ENCODE peak calls at places on chromosome 22, in nine cellular contexts. One of them, this sample, is unnamed.

GRCh38 chr22:47626428-47627390 is 864.3 kb downstream of the TBC1D22A start:
- DNase-seq in foreskin keratinocyte: no peak
- DNase-seq in LoVo: no peak
- DNase-seq in HCT116: peak; percentile 6
- DNase-seq in OCI-M1: peak; percentile 0
- DNase-seq in activated CD4-positive, CD25-positive, alpha-beta regulatory T cell treated with anti-CD3 and anti-CD28 coated beads, Interleukin-2, amount 50 U/mL, for 16 hours: no peak
- DNase-seq in CD4-positive, alpha-beta T cell: no peak
- DNase-seq in CD4-positive, CD25-positive, alpha-beta regulatory T cell: no peak
- DNase-seq in activated T-cell treated with anti-CD3 and anti-CD28 coated beads, Interleukin-2, amount 50 U/mL, for 72 hours: no peak
- DNase-seq in this sample: no peak

GRCh38 chr22:23750744-23751440 is at the start of gene ZNF70:
- DNase-seq in foreskin keratinocyte: peak; percentile 69
- DNase-seq in LoVo: peak; percentile 94
- DNase-seq in HCT116: peak; percentile 69
- DNase-seq in OCI-M1: peak; percentile 94
- DNase-seq in activated CD4-positive, CD25-positive, alpha-beta regulatory T cell treated with anti-CD3 and anti-CD28 coated beads, Interleukin-2, amount 50 U/mL, for 16 hours: peak; percentile 66
- DNase-seq in CD4-positive, alpha-beta T cell: peak; percentile 87
- DNase-seq in CD4-positive, CD25-positive, alpha-beta regulatory T cell: peak; percentile 91
- DNase-seq in activated T-cell treated with anti-CD3 and anti-CD28 coated beads, Interleukin-2, amount 50 U/mL, for 72 hours: peak; percentile 87
- DNase-seq in this sample: peak; percentile 96

GRCh38 chr22:19805821-19806212 is 45.2 kb downstream of the TBX1 start:
- DNase-seq in foreskin keratinocyte: no peak
- DNase-seq in LoVo: no peak
- DNase-seq in HCT116: no peak
- DNase-seq in OCI-M1: no peak
- DNase-seq in activated CD4-positive, CD25-positive, alpha-beta regulatory T cell treated with anti-CD3 and anti-CD28 coated beads, Interleukin-2, amount 50 U/mL, for 16 hours: no peak
- DNase-seq in CD4-positive, alpha-beta T cell: no peak
- DNase-seq in CD4-positive, CD25-positive, alpha-beta regulatory T cell: no peak
- DNase-seq in activated T-cell treated with anti-CD3 and anti-CD28 coated beads, Interleukin-2, amount 50 U/mL, for 72 hours: no peak
- DNase-seq in this sample: no peak

GRCh38 chr22:32951807-32952153 is 106.4 kb downstream of the SYN3 start:
- DNase-seq in foreskin keratinocyte: no peak
- DNase-seq in LoVo: no peak
- DNase-seq in HCT116: no peak
- DNase-seq in OCI-M1: no peak
- DNase-seq in activated CD4-positive, CD25-positive, alpha-beta regulatory T cell treated with anti-CD3 and anti-CD28 coated beads, Interleukin-2, amount 50 U/mL, for 16 hours: no peak
- DNase-seq in CD4-positive, alpha-beta T cell: no peak
- DNase-seq in CD4-positive, CD25-positive, alpha-beta regulatory T cell: no peak
- DNase-seq in activated T-cell treated with anti-CD3 and anti-CD28 coated beads, Interleukin-2, amount 50 U/mL, for 72 hours: no peak
- DNase-seq in this sample: no peak

GRCh38 chr22:42799462-42800405 is 57.3 kb downstream of the ARFGAP3 start:
- DNase-seq in foreskin keratinocyte: no peak
- DNase-seq in LoVo: no peak
- DNase-seq in HCT116: no peak
- DNase-seq in OCI-M1: no peak
- DNase-seq in activated CD4-positive, CD25-positive, alpha-beta regulatory T cell treated with anti-CD3 and anti-CD28 coated beads, Interleukin-2, amount 50 U/mL, for 16 hours: no peak
- DNase-seq in CD4-positive, alpha-beta T cell: no peak
- DNase-seq in CD4-positive, CD25-positive, alpha-beta regulatory T cell: no peak
- DNase-seq in activated T-cell treated with anti-CD3 and anti-CD28 coated beads, Interleukin-2, amount 50 U/mL, for 72 hours: no peak
- DNase-seq in this sample: no peak

GRCh38 chr22:50190182-50190951 is 4.7 kb downstream of the TRABD start:
- DNase-seq in foreskin keratinocyte: peak; percentile 67
- DNase-seq in LoVo: no peak
- DNase-seq in HCT116: peak; percentile 60
- DNase-seq in OCI-M1: peak; percentile 92
- DNase-seq in activated CD4-positive, CD25-positive, alpha-beta regulatory T cell treated with anti-CD3 and anti-CD28 coated beads, Interleukin-2, amount 50 U/mL, for 16 hours: peak; percentile 53
- DNase-seq in CD4-positive, alpha-beta T cell: peak; percentile 86
- DNase-seq in CD4-positive, CD25-positive, alpha-beta regulatory T cell: peak; percentile 92
- DNase-seq in activated T-cell treated with anti-CD3 and anti-CD28 coated beads, Interleukin-2, amount 50 U/mL, for 72 hours: peak; percentile 84
- DNase-seq in this sample: peak; percentile 90

GRCh38 chr22:48754611-48755331 is 1072.9 kb downstream of the BRD1 start:
- DNase-seq in foreskin keratinocyte: no peak
- DNase-seq in LoVo: no peak
- DNase-seq in HCT116: no peak
- DNase-seq in OCI-M1: no peak
- DNase-seq in activated CD4-positive, CD25-positive, alpha-beta regulatory T cell treated with anti-CD3 and anti-CD28 coated beads, Interleukin-2, amount 50 U/mL, for 16 hours: no peak
- DNase-seq in CD4-positive, alpha-beta T cell: no peak
- DNase-seq in CD4-positive, CD25-positive, alpha-beta regulatory T cell: no peak
- DNase-seq in activated T-cell treated with anti-CD3 and anti-CD28 coated beads, Interleukin-2, amount 50 U/mL, for 72 hours: no peak
- DNase-seq in this sample: no peak

GRCh38 chr22:50735739-50736030 is 2.3 kb upstream of the ACR start:
- DNase-seq in foreskin keratinocyte: no peak
- DNase-seq in LoVo: no peak
- DNase-seq in HCT116: no peak
- DNase-seq in OCI-M1: no peak
- DNase-seq in activated CD4-positive, CD25-positive, alpha-beta regulatory T cell treated with anti-CD3 and anti-CD28 coated beads, Interleukin-2, amount 50 U/mL, for 16 hours: no peak
- DNase-seq in CD4-positive, alpha-beta T cell: no peak
- DNase-seq in CD4-positive, CD25-positive, alpha-beta regulatory T cell: no peak
- DNase-seq in activated T-cell treated with anti-CD3 and anti-CD28 coated beads, Interleukin-2, amount 50 U/mL, for 72 hours: no peak
- DNase-seq in this sample: no peak

GRCh38 chr22:36027579-36027959 is 1.1 kb downstream of the RBFOX2 start:
- DNase-seq in foreskin keratinocyte: peak; percentile 18
- DNase-seq in LoVo: peak; percentile 13
- DNase-seq in HCT116: no peak
- DNase-seq in OCI-M1: peak; percentile 43
- DNase-seq in activated CD4-positive, CD25-positive, alpha-beta regulatory T cell treated with anti-CD3 and anti-CD28 coated beads, Interleukin-2, amount 50 U/mL, for 16 hours: no peak
- DNase-seq in CD4-positive, alpha-beta T cell: no peak
- DNase-seq in CD4-positive, CD25-positive, alpha-beta regulatory T cell: no peak
- DNase-seq in activated T-cell treated with anti-CD3 and anti-CD28 coated beads, Interleukin-2, amount 50 U/mL, for 72 hours: peak; percentile 6
- DNase-seq in this sample: peak; percentile 45

GRCh38 chr22:30990675-30991074 is 21.6 kb downstream of the TUG1 start:
- DNase-seq in foreskin keratinocyte: no peak
- DNase-seq in LoVo: no peak
- DNase-seq in HCT116: no peak
- DNase-seq in OCI-M1: peak; percentile 18
- DNase-seq in activated CD4-positive, CD25-positive, alpha-beta regulatory T cell treated with anti-CD3 and anti-CD28 coated beads, Interleukin-2, amount 50 U/mL, for 16 hours: no peak
- DNase-seq in CD4-positive, alpha-beta T cell: no peak
- DNase-seq in CD4-positive, CD25-positive, alpha-beta regulatory T cell: no peak
- DNase-seq in activated T-cell treated with anti-CD3 and anti-CD28 coated beads, Interleukin-2, amount 50 U/mL, for 72 hours: no peak
- DNase-seq in this sample: no peak

GRCh38 chr22:36369922-36370781 is 17.6 kb downstream of the MYH9 start:
- DNase-seq in foreskin keratinocyte: peak; percentile 58
- DNase-seq in LoVo: peak; percentile 86
- DNase-seq in HCT116: no peak
- DNase-seq in OCI-M1: peak; percentile 54
- DNase-seq in activated CD4-positive, CD25-positive, alpha-beta regulatory T cell treated with anti-CD3 and anti-CD28 coated beads, Interleukin-2, amount 50 U/mL, for 16 hours: no peak
- DNase-seq in CD4-positive, alpha-beta T cell: no peak
- DNase-seq in CD4-positive, CD25-positive, alpha-beta regulatory T cell: no peak
- DNase-seq in activated T-cell treated with anti-CD3 and anti-CD28 coated beads, Interleukin-2, amount 50 U/mL, for 72 hours: no peak
- DNase-seq in this sample: no peak

GRCh38 chr22:50306753-50307749 is at the start of gene PLXNB2:
- DNase-seq in foreskin keratinocyte: no peak
- DNase-seq in LoVo: peak; percentile 84
- DNase-seq in HCT116: peak; percentile 56
- DNase-seq in OCI-M1: peak; percentile 74
- DNase-seq in activated CD4-positive, CD25-positive, alpha-beta regulatory T cell treated with anti-CD3 and anti-CD28 coated beads, Interleukin-2, amount 50 U/mL, for 16 hours: no peak
- DNase-seq in CD4-positive, alpha-beta T cell: peak; percentile 13
- DNase-seq in CD4-positive, CD25-positive, alpha-beta regulatory T cell: no peak
- DNase-seq in activated T-cell treated with anti-CD3 and anti-CD28 coated beads, Interleukin-2, amount 50 U/mL, for 72 hours: peak; percentile 39
- DNase-seq in this sample: peak; percentile 95

GRCh38 chr22:26185190-26185589 is 15.9 kb downstream of the SEZ6L start:
- DNase-seq in foreskin keratinocyte: no peak
- DNase-seq in LoVo: no peak
- DNase-seq in HCT116: no peak
- DNase-seq in OCI-M1: no peak
- DNase-seq in activated CD4-positive, CD25-positive, alpha-beta regulatory T cell treated with anti-CD3 and anti-CD28 coated beads, Interleukin-2, amount 50 U/mL, for 16 hours: no peak
- DNase-seq in CD4-positive, alpha-beta T cell: no peak
- DNase-seq in CD4-positive, CD25-positive, alpha-beta regulatory T cell: no peak
- DNase-seq in activated T-cell treated with anti-CD3 and anti-CD28 coated beads, Interleukin-2, amount 50 U/mL, for 72 hours: no peak
- DNase-seq in this sample: no peak

GRCh38 chr22:35749808-35750207 is 32.1 kb downstream of the APOL5 start:
- DNase-seq in foreskin keratinocyte: no peak
- DNase-seq in LoVo: no peak
- DNase-seq in HCT116: no peak
- DNase-seq in OCI-M1: no peak
- DNase-seq in activated CD4-positive, CD25-positive, alpha-beta regulatory T cell treated with anti-CD3 and anti-CD28 coated beads, Interleukin-2, amount 50 U/mL, for 16 hours: no peak
- DNase-seq in CD4-positive, alpha-beta T cell: no peak
- DNase-seq in CD4-positive, CD25-positive, alpha-beta regulatory T cell: no peak
- DNase-seq in activated T-cell treated with anti-CD3 and anti-CD28 coated beads, Interleukin-2, amount 50 U/mL, for 72 hours: no peak
- DNase-seq in this sample: peak; percentile 35

GRCh38 chr22:23904855-23905254 is 10.7 kb downstream of the MIF start:
- DNase-seq in foreskin keratinocyte: no peak
- DNase-seq in LoVo: no peak
- DNase-seq in HCT116: no peak
- DNase-seq in OCI-M1: no peak
- DNase-seq in activated CD4-positive, CD25-positive, alpha-beta regulatory T cell treated with anti-CD3 and anti-CD28 coated beads, Interleukin-2, amount 50 U/mL, for 16 hours: no peak
- DNase-seq in CD4-positive, alpha-beta T cell: no peak
- DNase-seq in CD4-positive, CD25-positive, alpha-beta regulatory T cell: no peak
- DNase-seq in activated T-cell treated with anti-CD3 and anti-CD28 coated beads, Interleukin-2, amount 50 U/mL, for 72 hours: no peak
- DNase-seq in this sample: no peak

GRCh38 chr22:25563757-25564319 is 637 bp upstream of the GRK3 start:
- DNase-seq in foreskin keratinocyte: peak; percentile 41
- DNase-seq in LoVo: no peak
- DNase-seq in HCT116: no peak
- DNase-seq in OCI-M1: peak; percentile 87
- DNase-seq in activated CD4-positive, CD25-positive, alpha-beta regulatory T cell treated with anti-CD3 and anti-CD28 coated beads, Interleukin-2, amount 50 U/mL, for 16 hours: no peak
- DNase-seq in CD4-positive, alpha-beta T cell: no peak
- DNase-seq in CD4-positive, CD25-positive, alpha-beta regulatory T cell: peak; percentile 50
- DNase-seq in activated T-cell treated with anti-CD3 and anti-CD28 coated beads, Interleukin-2, amount 50 U/mL, for 72 hours: peak; percentile 1
- DNase-seq in this sample: peak; percentile 32

GRCh38 chr22:33073989-33074391 is 15.8 kb upstream of the SYN3 start:
- DNase-seq in foreskin keratinocyte: peak; percentile 93
- DNase-seq in LoVo: peak; percentile 38
- DNase-seq in HCT116: no peak
- DNase-seq in OCI-M1: no peak
- DNase-seq in activated CD4-positive, CD25-positive, alpha-beta regulatory T cell treated with anti-CD3 and anti-CD28 coated beads, Interleukin-2, amount 50 U/mL, for 16 hours: no peak
- DNase-seq in CD4-positive, alpha-beta T cell: no peak
- DNase-seq in CD4-positive, CD25-positive, alpha-beta regulatory T cell: no peak
- DNase-seq in activated T-cell treated with anti-CD3 and anti-CD28 coated beads, Interleukin-2, amount 50 U/mL, for 72 hours: no peak
- DNase-seq in this sample: no peak

GRCh38 chr22:47193606-47194316 is 431.3 kb downstream of the TBC1D22A start:
- DNase-seq in foreskin keratinocyte: no peak
- DNase-seq in LoVo: no peak
- DNase-seq in HCT116: no peak
- DNase-seq in OCI-M1: no peak
- DNase-seq in activated CD4-positive, CD25-positive, alpha-beta regulatory T cell treated with anti-CD3 and anti-CD28 coated beads, Interleukin-2, amount 50 U/mL, for 16 hours: no peak
- DNase-seq in CD4-positive, alpha-beta T cell: no peak
- DNase-seq in CD4-positive, CD25-positive, alpha-beta regulatory T cell: no peak
- DNase-seq in activated T-cell treated with anti-CD3 and anti-CD28 coated beads, Interleukin-2, amount 50 U/mL, for 72 hours: no peak
- DNase-seq in this sample: no peak

GRCh38 chr22:42273855-42274451 is 3.5 kb upstream of the TCF20 start:
- DNase-seq in foreskin keratinocyte: no peak
- DNase-seq in LoVo: no peak
- DNase-seq in HCT116: no peak
- DNase-seq in OCI-M1: no peak
- DNase-seq in activated CD4-positive, CD25-positive, alpha-beta regulatory T cell treated with anti-CD3 and anti-CD28 coated beads, Interleukin-2, amount 50 U/mL, for 16 hours: no peak
- DNase-seq in CD4-positive, alpha-beta T cell: no peak
- DNase-seq in CD4-positive, CD25-positive, alpha-beta regulatory T cell: no peak
- DNase-seq in activated T-cell treated with anti-CD3 and anti-CD28 coated beads, Interleukin-2, amount 50 U/mL, for 72 hours: no peak
- DNase-seq in this sample: no peak

GRCh38 chr22:43094085-43094484 is 4.9 kb upstream of the TTLL1 start:
- DNase-seq in foreskin keratinocyte: peak; percentile 74
- DNase-seq in LoVo: peak; percentile 34
- DNase-seq in HCT116: no peak
- DNase-seq in OCI-M1: no peak
- DNase-seq in activated CD4-positive, CD25-positive, alpha-beta regulatory T cell treated with anti-CD3 and anti-CD28 coated beads, Interleukin-2, amount 50 U/mL, for 16 hours: no peak
- DNase-seq in CD4-positive, alpha-beta T cell: no peak
- DNase-seq in CD4-positive, CD25-positive, alpha-beta regulatory T cell: no peak
- DNase-seq in activated T-cell treated with anti-CD3 and anti-CD28 coated beads, Interleukin-2, amount 50 U/mL, for 72 hours: no peak
- DNase-seq in this sample: no peak

GRCh38 chr22:45203150-45203974 is 37.3 kb downstream of the KIAA0930 start:
- DNase-seq in foreskin keratinocyte: no peak
- DNase-seq in LoVo: no peak
- DNase-seq in HCT116: no peak
- DNase-seq in OCI-M1: no peak
- DNase-seq in activated CD4-positive, CD25-positive, alpha-beta regulatory T cell treated with anti-CD3 and anti-CD28 coated beads, Interleukin-2, amount 50 U/mL, for 16 hours: no peak
- DNase-seq in CD4-positive, alpha-beta T cell: no peak
- DNase-seq in CD4-positive, CD25-positive, alpha-beta regulatory T cell: no peak
- DNase-seq in activated T-cell treated with anti-CD3 and anti-CD28 coated beads, Interleukin-2, amount 50 U/mL, for 72 hours: no peak
- DNase-seq in this sample: no peak

GRCh38 chr22:20203142-20204099 is 52.6 kb upstream of the CCDC188 start:
- DNase-seq in foreskin keratinocyte: no peak
- DNase-seq in LoVo: no peak
- DNase-seq in HCT116: no peak
- DNase-seq in OCI-M1: no peak
- DNase-seq in activated CD4-positive, CD25-positive, alpha-beta regulatory T cell treated with anti-CD3 and anti-CD28 coated beads, Interleukin-2, amount 50 U/mL, for 16 hours: no peak
- DNase-seq in CD4-positive, alpha-beta T cell: no peak
- DNase-seq in CD4-positive, CD25-positive, alpha-beta regulatory T cell: no peak
- DNase-seq in activated T-cell treated with anti-CD3 and anti-CD28 coated beads, Interleukin-2, amount 50 U/mL, for 72 hours: no peak
- DNase-seq in this sample: no peak

GRCh38 chr22:44057411-44057987 is 33.4 kb downstream of the PARVB start:
- DNase-seq in foreskin keratinocyte: no peak
- DNase-seq in LoVo: no peak
- DNase-seq in HCT116: no peak
- DNase-seq in OCI-M1: no peak
- DNase-seq in activated CD4-positive, CD25-positive, alpha-beta regulatory T cell treated with anti-CD3 and anti-CD28 coated beads, Interleukin-2, amount 50 U/mL, for 16 hours: no peak
- DNase-seq in CD4-positive, alpha-beta T cell: no peak
- DNase-seq in CD4-positive, CD25-positive, alpha-beta regulatory T cell: no peak
- DNase-seq in activated T-cell treated with anti-CD3 and anti-CD28 coated beads, Interleukin-2, amount 50 U/mL, for 72 hours: no peak
- DNase-seq in this sample: no peak

GRCh38 chr22:24492391-24492790 is 2.7 kb upstream of the UPB1 start:
- DNase-seq in foreskin keratinocyte: no peak
- DNase-seq in LoVo: no peak
- DNase-seq in HCT116: no peak
- DNase-seq in OCI-M1: no peak
- DNase-seq in activated CD4-positive, CD25-positive, alpha-beta regulatory T cell treated with anti-CD3 and anti-CD28 coated beads, Interleukin-2, amount 50 U/mL, for 16 hours: no peak
- DNase-seq in CD4-positive, alpha-beta T cell: no peak
- DNase-seq in CD4-positive, CD25-positive, alpha-beta regulatory T cell: no peak
- DNase-seq in activated T-cell treated with anti-CD3 and anti-CD28 coated beads, Interleukin-2, amount 50 U/mL, for 72 hours: no peak
- DNase-seq in this sample: no peak

GRCh38 chr22:20380486-20380885 is 13.5 kb upstream of the ZNF74 start:
- DNase-seq in foreskin keratinocyte: peak; percentile 63
- DNase-seq in LoVo: no peak
- DNase-seq in HCT116: no peak
- DNase-seq in OCI-M1: no peak
- DNase-seq in activated CD4-positive, CD25-positive, alpha-beta regulatory T cell treated with anti-CD3 and anti-CD28 coated beads, Interleukin-2, amount 50 U/mL, for 16 hours: no peak
- DNase-seq in CD4-positive, alpha-beta T cell: no peak
- DNase-seq in CD4-positive, CD25-positive, alpha-beta regulatory T cell: no peak
- DNase-seq in activated T-cell treated with anti-CD3 and anti-CD28 coated beads, Interleukin-2, amount 50 U/mL, for 72 hours: no peak
- DNase-seq in this sample: no peak

GRCh38 chr22:27170491-27170890 is 513.1 kb downstream of the MIAT start:
- DNase-seq in foreskin keratinocyte: peak; percentile 6
- DNase-seq in LoVo: no peak
- DNase-seq in HCT116: peak; percentile 29
- DNase-seq in OCI-M1: no peak
- DNase-seq in activated CD4-positive, CD25-positive, alpha-beta regulatory T cell treated with anti-CD3 and anti-CD28 coated beads, Interleukin-2, amount 50 U/mL, for 16 hours: no peak
- DNase-seq in CD4-positive, alpha-beta T cell: no peak
- DNase-seq in CD4-positive, CD25-positive, alpha-beta regulatory T cell: no peak
- DNase-seq in activated T-cell treated with anti-CD3 and anti-CD28 coated beads, Interleukin-2, amount 50 U/mL, for 72 hours: no peak
- DNase-seq in this sample: no peak

GRCh38 chr22:44408227-44409192 is 89.5 kb downstream of the RTL6 start:
- DNase-seq in foreskin keratinocyte: no peak
- DNase-seq in LoVo: no peak
- DNase-seq in HCT116: no peak
- DNase-seq in OCI-M1: no peak
- DNase-seq in activated CD4-positive, CD25-positive, alpha-beta regulatory T cell treated with anti-CD3 and anti-CD28 coated beads, Interleukin-2, amount 50 U/mL, for 16 hours: no peak
- DNase-seq in CD4-positive, alpha-beta T cell: no peak
- DNase-seq in CD4-positive, CD25-positive, alpha-beta regulatory T cell: no peak
- DNase-seq in activated T-cell treated with anti-CD3 and anti-CD28 coated beads, Interleukin-2, amount 50 U/mL, for 72 hours: no peak
- DNase-seq in this sample: no peak

GRCh38 chr22:45163074-45163416 is 680 bp upstream of the NUP50 start:
- DNase-seq in foreskin keratinocyte: peak; percentile 48
- DNase-seq in LoVo: peak; percentile 31
- DNase-seq in HCT116: no peak
- DNase-seq in OCI-M1: peak; percentile 61
- DNase-seq in activated CD4-positive, CD25-positive, alpha-beta regulatory T cell treated with anti-CD3 and anti-CD28 coated beads, Interleukin-2, amount 50 U/mL, for 16 hours: no peak
- DNase-seq in CD4-positive, alpha-beta T cell: no peak
- DNase-seq in CD4-positive, CD25-positive, alpha-beta regulatory T cell: no peak
- DNase-seq in activated T-cell treated with anti-CD3 and anti-CD28 coated beads, Interleukin-2, amount 50 U/mL, for 72 hours: no peak
- DNase-seq in this sample: no peak

GRCh38 chr22:39471421-39472141 is 14.8 kb downstream of the MGAT3 start:
- DNase-seq in foreskin keratinocyte: no peak
- DNase-seq in LoVo: no peak
- DNase-seq in HCT116: no peak
- DNase-seq in OCI-M1: peak; percentile 71
- DNase-seq in activated CD4-positive, CD25-positive, alpha-beta regulatory T cell treated with anti-CD3 and anti-CD28 coated beads, Interleukin-2, amount 50 U/mL, for 16 hours: no peak
- DNase-seq in CD4-positive, alpha-beta T cell: no peak
- DNase-seq in CD4-positive, CD25-positive, alpha-beta regulatory T cell: peak; percentile 30
- DNase-seq in activated T-cell treated with anti-CD3 and anti-CD28 coated beads, Interleukin-2, amount 50 U/mL, for 72 hours: peak; percentile 21
- DNase-seq in this sample: peak; percentile 72

GRCh38 chr22:31083923-31084810 is 3.0 kb downstream of the SMTN start:
- DNase-seq in foreskin keratinocyte: no peak
- DNase-seq in LoVo: no peak
- DNase-seq in HCT116: no peak
- DNase-seq in OCI-M1: peak; percentile 45
- DNase-seq in activated CD4-positive, CD25-positive, alpha-beta regulatory T cell treated with anti-CD3 and anti-CD28 coated beads, Interleukin-2, amount 50 U/mL, for 16 hours: no peak
- DNase-seq in CD4-positive, alpha-beta T cell: no peak
- DNase-seq in CD4-positive, CD25-positive, alpha-beta regulatory T cell: no peak
- DNase-seq in activated T-cell treated with anti-CD3 and anti-CD28 coated beads, Interleukin-2, amount 50 U/mL, for 72 hours: peak; percentile 23
- DNase-seq in this sample: no peak

This sample was measured in GM20000.